ENCODE peak calls at places on chromosomes 4 and X, in eight cellular contexts. W is sigmoid colon; P is stimulated activated naive B cell treated with anti-CD40 and anti-IgM and Interleukin-4, amounts not matched to agents 10 μg/mL and 1 μg/mL and 100 μg/mL, for 72 hours; E is iPS-NIHi11; T is GM23338; J is GM04504; L is H9; M is fibroblast of mammary gland. O is an unnamed sample.

GRCh38 chrX:38262715-38263620 is 42.3 kb upstream of the SRPX start:
- DNase-seq in W (no peak), P (no peak), E (no peak), T (no peak), J (no peak), L (no peak), M (no peak), O (peak)

GRCh38 chr4:147340547-147341225 is 140.2 kb upstream of the EDNRA start:
- DNase-seq in W (no peak), P (no peak), E (no peak), T (peak), J (no peak), L (no peak), M (peak), O (no peak)

GRCh38 chr4:127364911-127365310 is 267.8 kb upstream of the INTU start:
- DNase-seq in W (no peak), P (no peak), E (no peak), T (no peak), J (no peak), L (no peak), M (no peak), O (no peak)

GRCh38 chr4:38654273-38654672 is 9.7 kb upstream of the KLF3 start:
- DNase-seq in W (no peak), P (no peak), E (no peak), T (no peak), J (no peak), L (no peak), M (no peak), O (no peak)

GRCh38 chr4:1401409-1402020 is 4.7 kb downstream of the NKX1-1 start:
- DNase-seq in W (peak), P (no peak), E (no peak), T (no peak), J (no peak), L (peak), M (no peak), O (no peak)

GRCh38 chr4:83644677-83645639 is 109.0 kb downstream of the GPAT3 start:
- DNase-seq in W (no peak), P (peak), E (peak), T (peak), J (peak), L (no peak), M (peak), O (peak)

GRCh38 chr4:25861951-25862410 is 807 bp downstream of the SEL1L3 start:
- DNase-seq in W (no peak), P (no peak), E (peak), T (peak), J (no peak), L (peak), M (peak), O (no peak)

GRCh38 chr4:105296672-105297071 is 150.0 kb downstream of the TET2 start:
- DNase-seq in W (no peak), P (no peak), E (no peak), T (no peak), J (no peak), L (no peak), M (no peak), O (no peak)

GRCh38 chr4:158529505-158529904 is 7.8 kb downstream of the RXFP1 start:
- DNase-seq in W (no peak), P (no peak), E (no peak), T (no peak), J (no peak), L (no peak), M (no peak), O (no peak)

GRCh38 chr4:94689155-94689554 is 68.6 kb upstream of the BMPR1B start:
- DNase-seq in W (no peak), P (no peak), E (no peak), T (no peak), J (no peak), L (no peak), M (no peak), O (no peak)

GRCh38 chrX:77528034-77528433 is 80.8 kb downstream of the FGF16 start:
- DNase-seq in W (no peak), P (no peak), E (no peak), T (no peak), J (no peak), L (no peak), M (no peak), O (no peak)

GRCh38 chr4:8402640-8403039 is 37.9 kb downstream of the ACOX3 start:
- DNase-seq in W (no peak), P (no peak), E (no peak), T (no peak), J (no peak), L (no peak), M (no peak), O (no peak)

GRCh38 chrX:10111364-10112148 is 45.2 kb upstream of the CLCN4 start:
- DNase-seq in W (peak), P (peak), E (no peak), T (no peak), J (no peak), L (no peak), M (no peak), O (peak)

GRCh38 chr4:20682853-20683252 is 17.4 kb upstream of the PACRGL start:
- DNase-seq in W (no peak), P (no peak), E (no peak), T (no peak), J (no peak), L (no peak), M (no peak), O (no peak)